ENCODE peak calls at places on chromosomes 13 and 19, in five cellular contexts. One of them, this sample, is unnamed.

GRCh38 chr13:106534844-106535551 is 464 bp downstream of the EFNB2 start:
- DNase-seq in IMR-90: peak
- DNase-seq in H1: peak
- DNase-seq in mesenchymal stem cell: peak
- DNase-seq in neuronal stem cell: no peak
- DNase-seq in this sample: no peak

GRCh38 chr19:15129856-15130580 is 22.8 kb downstream of the SYDE1 start:
- DNase-seq in IMR-90: no peak
- DNase-seq in H1: no peak
- DNase-seq in mesenchymal stem cell: no peak
- DNase-seq in neuronal stem cell: no peak
- DNase-seq in this sample: no peak

GRCh38 chr19:10510301-10510802 is 6.9 kb downstream of the S1PR5 start:
- DNase-seq in IMR-90: no peak
- DNase-seq in H1: peak
- DNase-seq in mesenchymal stem cell: no peak
- DNase-seq in neuronal stem cell: peak
- DNase-seq in this sample: peak

GRCh38 chr13:29594310-29594709 is 1.2 kb downstream of the SLC7A1 start:
- DNase-seq in IMR-90: peak
- DNase-seq in H1: no peak
- DNase-seq in mesenchymal stem cell: peak
- DNase-seq in neuronal stem cell: peak
- DNase-seq in this sample: no peak

GRCh38 chr13:32426191-32426980 is 1.5 kb downstream of the N4BP2L1 start:
- DNase-seq in IMR-90: no peak
- DNase-seq in H1: no peak
- DNase-seq in mesenchymal stem cell: peak
- DNase-seq in neuronal stem cell: no peak
- DNase-seq in this sample: no peak

GRCh38 chr13:80339841-80340642 is 884 bp downstream of the SPRY2 start:
- DNase-seq in IMR-90: peak
- DNase-seq in H1: peak
- DNase-seq in mesenchymal stem cell: peak
- DNase-seq in neuronal stem cell: peak
- DNase-seq in this sample: no peak

GRCh38 chr13:110830800-110831371 is 84.0 kb downstream of the ANKRD10 start:
- DNase-seq in IMR-90: no peak
- DNase-seq in H1: no peak
- DNase-seq in mesenchymal stem cell: no peak
- DNase-seq in neuronal stem cell: no peak
- DNase-seq in this sample: no peak

GRCh38 chr13:94620286-94620896 is 18.7 kb downstream of the GPR180 start:
- DNase-seq in IMR-90: peak
- DNase-seq in H1: no peak
- DNase-seq in mesenchymal stem cell: peak
- DNase-seq in neuronal stem cell: peak
- DNase-seq in this sample: no peak

GRCh38 chr13:76825415-76825814 is 60.8 kb downstream of the KCTD12 start:
- DNase-seq in IMR-90: peak
- DNase-seq in H1: no peak
- DNase-seq in mesenchymal stem cell: no peak
- DNase-seq in neuronal stem cell: no peak
- DNase-seq in this sample: no peak

DNA sequence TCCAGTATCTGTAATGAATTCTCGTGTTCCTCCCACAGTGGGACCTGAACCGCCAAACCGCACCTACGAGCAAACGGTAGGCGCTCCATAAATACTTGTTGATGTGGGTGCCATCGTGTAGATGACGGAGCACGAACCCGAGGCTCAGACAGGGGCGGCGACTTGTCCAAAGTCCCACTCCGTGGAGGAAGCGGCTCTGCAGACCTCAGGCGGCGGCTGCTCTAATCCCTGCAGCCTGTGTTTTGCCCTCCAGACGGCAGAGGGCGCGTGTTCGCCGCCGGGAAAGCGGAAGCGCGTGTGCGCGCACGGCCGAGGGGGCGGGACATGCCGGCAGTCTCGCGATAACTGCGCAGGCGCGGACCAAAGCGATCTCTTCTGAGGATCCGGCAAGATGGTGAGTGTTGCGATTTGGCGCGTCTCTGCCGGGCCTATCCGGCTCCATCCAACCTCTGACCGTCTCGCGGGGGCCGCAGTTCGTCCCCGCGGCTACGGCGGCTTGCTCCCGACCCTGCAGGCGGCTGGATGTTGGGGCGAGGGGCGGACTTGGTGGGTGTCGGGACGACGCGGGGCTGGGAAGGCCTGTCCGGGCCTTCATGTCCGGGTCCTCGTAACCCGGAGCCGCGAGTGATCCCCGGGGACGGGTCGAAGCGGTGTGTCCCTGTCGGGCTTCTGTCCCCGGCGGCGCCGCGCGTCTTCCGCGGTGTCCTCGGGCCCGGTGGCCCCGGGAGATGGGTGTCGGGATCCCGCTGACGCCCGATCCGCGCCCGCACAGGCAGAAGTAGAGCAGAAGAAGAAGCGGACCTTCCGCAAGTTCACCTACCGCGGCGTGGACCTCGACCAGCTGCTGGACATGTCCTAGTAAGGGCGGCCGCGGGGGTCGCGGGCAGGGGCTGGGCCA is at the start of gene RPS15:
- DNase-seq in IMR-90: peak
- DNase-seq in H1: peak
- DNase-seq in mesenchymal stem cell: peak
- DNase-seq in neuronal stem cell: peak
- DNase-seq in this sample: peak
- H3K23ac ChIP-seq in IMR-90: peak
- H3K23ac ChIP-seq in H1: no peak
- H3K23ac ChIP-seq in mesenchymal stem cell: no peak
- H3K23ac ChIP-seq in neuronal stem cell: peak
- H3K23ac ChIP-seq in this sample: no peak

GRCh38 chr13:99501135-99501951 is at the start of gene TM9SF2:
- DNase-seq in IMR-90: peak
- DNase-seq in H1: peak
- DNase-seq in mesenchymal stem cell: peak
- DNase-seq in neuronal stem cell: peak
- DNase-seq in this sample: peak
- H4K91ac ChIP-seq in IMR-90: peak
- H4K91ac ChIP-seq in H1: peak
- H4K91ac ChIP-seq in mesenchymal stem cell: peak
- H4K91ac ChIP-seq in neuronal stem cell: no peak
- H4K91ac ChIP-seq in this sample: no peak

DNA sequence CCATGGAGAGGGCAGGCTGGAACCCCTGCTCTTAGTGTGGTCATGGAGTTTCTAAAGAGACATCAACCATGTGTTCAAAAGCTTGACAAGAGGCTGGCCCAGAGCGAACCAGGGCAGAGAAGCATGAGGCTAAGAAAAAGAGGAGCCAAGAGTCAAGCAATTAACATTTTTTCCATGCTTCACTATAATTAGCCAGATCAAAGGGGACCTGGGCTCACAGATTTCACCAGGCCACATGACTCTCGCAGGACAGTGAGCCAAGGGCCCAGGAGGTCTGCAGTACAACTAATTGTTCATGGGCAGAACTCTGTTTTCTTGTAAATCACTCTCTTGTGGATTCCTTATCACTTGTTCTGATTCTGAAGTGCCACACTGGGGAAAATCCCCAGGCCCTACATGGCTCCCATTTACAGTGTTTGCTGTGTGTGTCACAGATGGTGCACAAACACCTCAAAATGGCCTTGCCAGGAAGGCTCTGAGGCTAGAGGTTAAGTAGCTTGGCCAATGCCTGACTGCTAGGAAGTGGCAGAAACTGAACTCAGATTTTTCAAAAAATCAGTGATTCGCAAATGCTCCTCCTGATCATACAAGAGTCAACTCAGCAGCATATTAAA is 101.2 kb downstream of the LHFPL6 start:
- DNase-seq in IMR-90: no peak
- DNase-seq in H1: no peak
- DNase-seq in mesenchymal stem cell: peak
- DNase-seq in neuronal stem cell: peak
- DNase-seq in this sample: no peak
- H2BK15ac ChIP-seq in IMR-90: no peak
- H2BK15ac ChIP-seq in H1: no peak
- H2BK15ac ChIP-seq in mesenchymal stem cell: no peak
- H2BK15ac ChIP-seq in neuronal stem cell: no peak
- H2BK15ac ChIP-seq in this sample: no peak

GRCh38 chr19:50723735-50724521 is 764 bp downstream of the CLEC11A start:
- DNase-seq in IMR-90: no peak
- DNase-seq in H1: no peak
- DNase-seq in mesenchymal stem cell: no peak
- DNase-seq in neuronal stem cell: no peak
- DNase-seq in this sample: no peak

GRCh38 chr19:50725932-50726230 is 2.7 kb downstream of the CLEC11A start:
- DNase-seq in IMR-90: no peak
- DNase-seq in H1: no peak
- DNase-seq in mesenchymal stem cell: no peak
- DNase-seq in neuronal stem cell: no peak
- DNase-seq in this sample: no peak

GRCh38 chr19:50724522-50725217 is 1.5 kb downstream of the CLEC11A start:
- DNase-seq in IMR-90: peak
- DNase-seq in H1: peak
- DNase-seq in mesenchymal stem cell: peak
- DNase-seq in neuronal stem cell: peak
- DNase-seq in this sample: peak

GRCh38 chr19:50723069-50723468 is at the start of gene CLEC11A:
- DNase-seq in IMR-90: peak
- DNase-seq in H1: no peak
- DNase-seq in mesenchymal stem cell: no peak
- DNase-seq in neuronal stem cell: no peak
- DNase-seq in this sample: no peak

GRCh38 chr19:50725218-50725931 is 2.2 kb downstream of the CLEC11A start:
- DNase-seq in IMR-90: no peak
- DNase-seq in H1: no peak
- DNase-seq in mesenchymal stem cell: no peak
- DNase-seq in neuronal stem cell: no peak
- DNase-seq in this sample: no peak
- H3K23ac ChIP-seq in IMR-90: peak
- H3K23ac ChIP-seq in H1: no peak
- H3K23ac ChIP-seq in mesenchymal stem cell: no peak
- H3K23ac ChIP-seq in neuronal stem cell: peak
- H3K23ac ChIP-seq in this sample: no peak

GRCh38 chr19:5128251-5128931 is 159.5 kb downstream of the KDM4B start:
- DNase-seq in IMR-90: peak
- DNase-seq in H1: no peak
- DNase-seq in mesenchymal stem cell: peak
- DNase-seq in neuronal stem cell: no peak
- DNase-seq in this sample: no peak
- H4K91ac ChIP-seq in IMR-90: peak
- H4K91ac ChIP-seq in H1: no peak
- H4K91ac ChIP-seq in mesenchymal stem cell: peak
- H4K91ac ChIP-seq in neuronal stem cell: no peak
- H4K91ac ChIP-seq in this sample: no peak

GRCh38 chr13:73101608-73102007 is 42.8 kb downstream of the KLF5 start:
- DNase-seq in IMR-90: no peak
- DNase-seq in H1: no peak
- DNase-seq in mesenchymal stem cell: no peak
- DNase-seq in neuronal stem cell: no peak
- DNase-seq in this sample: no peak
- H2BK15ac ChIP-seq in IMR-90: no peak
- H2BK15ac ChIP-seq in H1: no peak
- H2BK15ac ChIP-seq in mesenchymal stem cell: no peak
- H2BK15ac ChIP-seq in neuronal stem cell: no peak
- H2BK15ac ChIP-seq in this sample: no peak

DNA sequence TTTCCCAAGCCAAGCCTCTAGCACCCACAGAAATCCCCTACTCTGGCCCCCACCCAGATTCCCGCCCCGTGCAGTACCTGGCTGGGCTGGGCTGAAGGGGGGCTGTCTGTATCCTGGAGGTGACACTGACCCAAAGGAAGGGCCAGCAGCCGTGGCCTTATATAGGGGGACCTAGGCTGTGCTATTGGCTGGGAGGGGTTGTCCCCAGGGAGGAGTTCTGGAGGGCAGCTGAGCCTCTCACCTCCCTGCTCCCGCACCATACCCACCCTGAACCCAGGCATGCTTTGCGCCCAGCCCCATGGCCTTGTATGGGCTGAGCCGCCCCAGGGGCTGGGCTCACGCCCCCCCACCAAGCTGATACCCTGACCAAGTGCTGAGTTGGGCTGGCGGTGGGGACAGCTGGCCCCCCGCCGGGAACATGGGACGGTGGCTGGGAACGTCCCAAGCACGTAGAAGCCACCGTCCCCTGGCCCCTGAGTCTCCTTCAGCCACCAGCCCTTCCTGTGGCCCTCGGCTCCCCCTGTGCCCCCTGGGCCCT is at the start of gene CKM:
- DNase-seq in IMR-90: no peak
- DNase-seq in H1: no peak
- DNase-seq in mesenchymal stem cell: no peak
- DNase-seq in neuronal stem cell: no peak
- DNase-seq in this sample: no peak
- H3K23ac ChIP-seq in IMR-90: no peak
- H3K23ac ChIP-seq in H1: no peak
- H3K23ac ChIP-seq in mesenchymal stem cell: no peak
- H3K23ac ChIP-seq in neuronal stem cell: no peak
- H3K23ac ChIP-seq in this sample: no peak

This sample was measured in H9.